ENCODE peak calls at places on chromosome 5, in eight cellular contexts. One of them, this sample, is unnamed.

GRCh38 chr5:73263001-73263710 is 90.2 kb downstream of the TMEM174 start:
- DNase-seq in stimulated activated CD4-positive, alpha-beta T cell treated with anti-CD3 and anti-CD28 coated beads, Interleukin-12 subunit alpha, Interleukin-12 subunit beta, amount 100 ng/mL, for 24 hours: no peak
- DNase-seq in DMS153: no peak
- DNase-seq in bronchial epithelial cell: no peak
- DNase-seq in GM04503: peak; percentile 66
- DNase-seq in endothelial cell: no peak
- DNase-seq in left cardiac atrium: no peak
- DNase-seq in OCI-LY7: no peak
- DNase-seq in this sample: no peak

GRCh38 chr5:125633523-125633922 is 789.7 kb upstream of the GRAMD2B start:
- DNase-seq in stimulated activated CD4-positive, alpha-beta T cell treated with anti-CD3 and anti-CD28 coated beads, Interleukin-12 subunit alpha, Interleukin-12 subunit beta, amount 100 ng/mL, for 24 hours: no peak
- DNase-seq in DMS153: no peak
- DNase-seq in bronchial epithelial cell: no peak
- DNase-seq in GM04503: no peak
- DNase-seq in endothelial cell: no peak
- DNase-seq in left cardiac atrium: no peak
- DNase-seq in OCI-LY7: no peak
- DNase-seq in this sample: no peak

GRCh38 chr5:53084856-53085255 is 24.7 kb downstream of the MOCS2 start:
- DNase-seq in stimulated activated CD4-positive, alpha-beta T cell treated with anti-CD3 and anti-CD28 coated beads, Interleukin-12 subunit alpha, Interleukin-12 subunit beta, amount 100 ng/mL, for 24 hours: no peak
- DNase-seq in DMS153: no peak
- DNase-seq in bronchial epithelial cell: no peak
- DNase-seq in GM04503: no peak
- DNase-seq in endothelial cell: no peak
- DNase-seq in left cardiac atrium: no peak
- DNase-seq in OCI-LY7: no peak
- DNase-seq in this sample: no peak

GRCh38 chr5:93571111-93571977 is 9.7 kb downstream of the NR2F1-AS1 start:
- DNase-seq in stimulated activated CD4-positive, alpha-beta T cell treated with anti-CD3 and anti-CD28 coated beads, Interleukin-12 subunit alpha, Interleukin-12 subunit beta, amount 100 ng/mL, for 24 hours: no peak
- DNase-seq in DMS153: no peak
- DNase-seq in bronchial epithelial cell: no peak
- DNase-seq in GM04503: no peak
- DNase-seq in endothelial cell: no peak
- DNase-seq in left cardiac atrium: no peak
- DNase-seq in OCI-LY7: no peak
- DNase-seq in this sample: no peak

GRCh38 chr5:170149206-170149515 is 43.5 kb downstream of the FOXI1 start:
- DNase-seq in stimulated activated CD4-positive, alpha-beta T cell treated with anti-CD3 and anti-CD28 coated beads, Interleukin-12 subunit alpha, Interleukin-12 subunit beta, amount 100 ng/mL, for 24 hours: no peak
- DNase-seq in DMS153: no peak
- DNase-seq in bronchial epithelial cell: no peak
- DNase-seq in GM04503: no peak
- DNase-seq in endothelial cell: no peak
- DNase-seq in left cardiac atrium: no peak
- DNase-seq in OCI-LY7: no peak
- DNase-seq in this sample: no peak

GRCh38 chr5:56638061-56638621 is 177.2 kb upstream of the MAP3K1 start:
- DNase-seq in stimulated activated CD4-positive, alpha-beta T cell treated with anti-CD3 and anti-CD28 coated beads, Interleukin-12 subunit alpha, Interleukin-12 subunit beta, amount 100 ng/mL, for 24 hours: no peak
- DNase-seq in DMS153: peak; percentile 68
- DNase-seq in bronchial epithelial cell: no peak
- DNase-seq in GM04503: no peak
- DNase-seq in endothelial cell: no peak
- DNase-seq in left cardiac atrium: no peak
- DNase-seq in OCI-LY7: no peak
- DNase-seq in this sample: no peak

GRCh38 chr5:154444559-154445421 is 1.0 kb upstream of the SAP30L start:
- DNase-seq in stimulated activated CD4-positive, alpha-beta T cell treated with anti-CD3 and anti-CD28 coated beads, Interleukin-12 subunit alpha, Interleukin-12 subunit beta, amount 100 ng/mL, for 24 hours: no peak
- DNase-seq in DMS153: no peak
- DNase-seq in bronchial epithelial cell: peak; percentile 3
- DNase-seq in GM04503: no peak
- DNase-seq in endothelial cell: peak; percentile 28
- DNase-seq in left cardiac atrium: no peak
- DNase-seq in OCI-LY7: peak; percentile 28
- DNase-seq in this sample: no peak

GRCh38 chr5:108670591-108671335 is 76.9 kb upstream of the FER start:
- DNase-seq in stimulated activated CD4-positive, alpha-beta T cell treated with anti-CD3 and anti-CD28 coated beads, Interleukin-12 subunit alpha, Interleukin-12 subunit beta, amount 100 ng/mL, for 24 hours: no peak
- DNase-seq in DMS153: no peak
- DNase-seq in bronchial epithelial cell: no peak
- DNase-seq in GM04503: no peak
- DNase-seq in endothelial cell: no peak
- DNase-seq in left cardiac atrium: no peak
- DNase-seq in OCI-LY7: no peak
- DNase-seq in this sample: no peak

GRCh38 chr5:149834246-149834855 is 104.2 kb downstream of the PPARGC1B start:
- DNase-seq in stimulated activated CD4-positive, alpha-beta T cell treated with anti-CD3 and anti-CD28 coated beads, Interleukin-12 subunit alpha, Interleukin-12 subunit beta, amount 100 ng/mL, for 24 hours: no peak
- DNase-seq in DMS153: peak; percentile 10
- DNase-seq in bronchial epithelial cell: peak; percentile 86
- DNase-seq in GM04503: no peak
- DNase-seq in endothelial cell: peak; percentile 76
- DNase-seq in left cardiac atrium: no peak
- DNase-seq in OCI-LY7: peak; percentile 73
- DNase-seq in this sample: peak; percentile 89

GRCh38 chr5:108760512-108760911 is 12.8 kb downstream of the FER start:
- DNase-seq in stimulated activated CD4-positive, alpha-beta T cell treated with anti-CD3 and anti-CD28 coated beads, Interleukin-12 subunit alpha, Interleukin-12 subunit beta, amount 100 ng/mL, for 24 hours: no peak
- DNase-seq in DMS153: no peak
- DNase-seq in bronchial epithelial cell: no peak
- DNase-seq in GM04503: no peak
- DNase-seq in endothelial cell: no peak
- DNase-seq in left cardiac atrium: no peak
- DNase-seq in OCI-LY7: no peak
- DNase-seq in this sample: no peak